ENCODE peak calls at places on chromosomes 16 and 17, in eight cellular contexts. Z, F, I, K, X, A, N and W are unnamed samples. For H3K9me2, the result is how much of the 10 kb centered on the place peaks cover.

GRCh38 chr17:34579979-34580684 is 750 bp downstream of the TMEM132E start:
- DNase-seq in I (no peak), K (no peak), F (peak), X (peak), N (peak), A (no peak), Z (no peak), W (peak)

GRCh38 chr16:10879681-10880589 is 2.9 kb downstream of the CIITA start:
- DNase-seq in A (no peak), X (no peak), K (no peak), I (no peak), Z (no peak), N (no peak), F (no peak), W (no peak)

GRCh38 chr16:53866520-53866919 is 162.6 kb downstream of the FTO start:
- DNase-seq in X (no peak), F (no peak), K (no peak), A (no peak), I (no peak), Z (no peak), N (no peak), W (no peak)

GRCh38 chr16:11977206-11978041 is 890 bp downstream of the SNX29 start:
- DNase-seq in Z (peak), I (peak), A (no peak), F (no peak), K (peak), X (peak), N (no peak), W (peak)

GRCh38 chr17:57619061-57619937 is 125.8 kb downstream of the CCDC182 start:
- DNase-seq in K (no peak), N (no peak), I (no peak), Z (peak), F (no peak), A (no peak), X (no peak), W (peak)

GRCh38 chr16:80591071-80591935 is 50.5 kb downstream of the DYNLRB2 start:
- DNase-seq in N (no peak), X (no peak), I (no peak), Z (no peak), A (no peak), F (no peak), K (no peak), W (no peak)

GRCh38 chr16:71647391-71647790 is 21.4 kb downstream of the MARVELD3 start:
- DNase-seq in Z (no peak), X (no peak), K (no peak), I (no peak), A (no peak), F (no peak), N (no peak), W (no peak)

GRCh38 chr16:52740333-52740732 is 193.4 kb upstream of the TOX3 start:
- DNase-seq in I (no peak), Z (no peak), N (no peak), F (no peak), X (no peak), K (no peak), A (no peak), W (no peak)

GRCh38 chr17:17613708-17614114 is 22.2 kb upstream of the PEMT start:
- DNase-seq in X (peak), A (peak), N (peak), F (peak), Z (peak), I (peak), K (peak), W (peak)

GRCh38 chr17:64095144-64095882 is 34.6 kb downstream of the ERN1 start:
- DNase-seq in N (peak), Z (peak), I (peak), F (no peak), X (no peak), A (no peak), K (peak), W (no peak)

GRCh38 chr16:20074089-20074956 is 633 bp upstream of the GPR139 start:
- DNase-seq in Z (no peak), F (no peak), N (peak), A (no peak), K (no peak), I (no peak), X (no peak), W (no peak)

GRCh38 chr16:4454618-4455017 is 19.8 kb downstream of the NMRAL1 start:
- DNase-seq in F (no peak), X (no peak), A (no peak), N (peak), Z (no peak), I (no peak), K (no peak), W (no peak)

GRCh38 chr17:60079401-60079861 is 710 bp upstream of the HEATR6 start:
- DNase-seq in X (peak), F (no peak), A (no peak), Z (peak), I (no peak), N (no peak), K (no peak), W (peak)

GRCh38 chr17:78737332-78737731 is 44.7 kb downstream of the CYTH1 start:
- DNase-seq in I (no peak), K (peak), X (peak), A (no peak), Z (peak), N (no peak), F (peak), W (peak)

GRCh38 chr16:11402745-11403533 is 57.7 kb downstream of the RMI2 start:
- DNase-seq in A (no peak), N (no peak), F (no peak), Z (no peak), X (no peak), K (no peak), I (no peak), W (no peak)

GRCh38 chr17:58328195-58329034 is at the start of gene TSPOAP1:
- DNase-seq in F (peak), I (no peak), Z (no peak), A (peak), N (peak), K (no peak), X (no peak), W (no peak)

GRCh38 chr17:38885728-38886642 is 16.1 kb downstream of the LASP1 start:
- DNase-seq in X (peak), F (no peak), Z (no peak), N (peak), A (no peak), K (no peak), I (no peak), W (peak)
- H3K4me2 ChIP-seq in X (peak), F (no peak), Z (no peak), N (peak), A (no peak), K (no peak), I (no peak), W (no peak)

GRCh38 chr17:27455569-27455913 is 707 bp upstream of the KSR1 start:
- DNase-seq in F (no peak), A (no peak), Z (no peak), I (no peak), X (no peak), K (no peak), N (no peak), W (no peak)
- H3K4me3 ChIP-seq in F (peak), A (peak), Z (peak), I (peak), X (no peak), K (peak), N (peak), W (peak)

DNA sequence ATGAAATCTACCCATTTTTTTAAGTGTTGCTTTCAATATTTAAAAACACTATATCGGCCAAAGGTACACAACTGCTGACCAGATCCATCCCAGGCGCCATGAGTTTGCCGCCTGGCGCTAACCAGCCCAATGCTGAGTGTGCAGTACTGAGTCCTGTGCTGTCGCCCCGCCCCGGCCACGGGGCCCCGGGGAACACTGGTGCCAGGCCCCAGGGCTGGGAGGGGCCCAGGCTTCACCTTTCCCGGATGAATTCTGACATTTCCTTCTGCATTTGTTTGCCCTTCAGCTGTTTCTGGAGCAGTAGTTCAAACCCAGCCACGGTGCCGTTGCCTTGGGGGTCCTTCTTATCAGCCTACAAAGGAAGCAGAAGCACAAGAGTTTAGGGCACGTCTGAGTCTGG is 37.8 kb upstream of the RCVRN start:
- DNase-seq in A (no peak), X (no peak), I (no peak), Z (no peak), N (no peak), K (no peak), F (no peak), W (no peak)
- H3K9me2 ChIP-seq in A (under half), X (under half), I (under half), Z (under half), N (under half), K (under half), F (under half), W (under half)

GRCh38 chr17:12252442-12252841 is 231.8 kb downstream of the MAP2K4 start:
- DNase-seq in X (no peak), I (no peak), F (no peak), N (no peak), Z (no peak), K (no peak), A (no peak), W (no peak)

GRCh38 chr17:12250973-12251372 is 230.3 kb downstream of the MAP2K4 start:
- DNase-seq in Z (no peak), N (no peak), X (no peak), A (no peak), F (no peak), I (no peak), K (no peak), W (no peak)

GRCh38 chr17:12257176-12257575 is 236.5 kb downstream of the MAP2K4 start:
- DNase-seq in I (no peak), X (no peak), A (no peak), N (no peak), K (no peak), F (no peak), Z (no peak), W (no peak)

GRCh38 chr17:12256380-12256995 is 235.8 kb downstream of the MAP2K4 start:
- DNase-seq in Z (peak), I (peak), N (peak), K (no peak), A (peak), X (peak), F (peak), W (peak)

GRCh38 chr17:12254460-12254859 is 233.8 kb downstream of the MAP2K4 start:
- DNase-seq in K (no peak), I (no peak), N (no peak), X (no peak), Z (no peak), F (no peak), A (peak), W (no peak)
- H3K4me2 ChIP-seq in K (no peak), I (no peak), N (no peak), X (no peak), Z (no peak), F (no peak), A (no peak), W (no peak)

DNA sequence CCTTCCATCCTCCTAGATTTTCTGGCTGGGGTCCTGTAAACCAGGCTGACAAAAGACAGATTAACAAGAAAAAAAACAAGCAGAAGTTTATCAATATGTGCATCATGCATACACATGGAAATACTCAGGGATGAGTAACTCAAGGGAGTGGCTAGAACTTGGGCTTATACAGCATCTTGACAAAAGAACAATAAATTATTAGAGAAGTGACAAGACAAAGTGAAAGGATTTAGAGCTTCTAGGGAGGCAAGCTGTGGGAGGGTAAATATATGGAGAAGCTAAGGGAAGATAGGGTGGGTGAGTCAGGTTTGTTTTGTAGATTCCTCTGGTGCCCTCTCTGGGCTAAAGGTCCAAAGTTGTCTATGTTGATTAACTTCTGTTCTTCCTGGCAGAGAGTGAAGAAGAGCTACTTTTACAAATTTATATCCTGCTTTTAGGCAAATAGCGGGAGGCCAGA is 48.0 kb upstream of the NDRG4 start:
- DNase-seq in N (no peak), I (no peak), F (no peak), K (peak), A (no peak), X (peak), Z (peak), W (peak)
- H3K4me3 ChIP-seq in N (no peak), I (no peak), F (no peak), K (no peak), A (no peak), X (no peak), Z (no peak), W (no peak)

GRCh38 chr16:50395763-50396710 is 27.2 kb upstream of the BRD7 start:
- DNase-seq in A (peak), Z (no peak), X (no peak), F (peak), K (peak), I (no peak), N (no peak), W (no peak)
- H3K9me2 ChIP-seq in A (under half), Z (under half), X (under half), F (under half), K (under half), I (under half), N (under half), W (under half)